ENCODE peak calls at places on chromosome 5, in seven cellular contexts. One of them, this sample, is unnamed.

GRCh38 chr5:72394688-72395087 is 74.5 kb downstream of the PTCD2 start:
- DNase-seq in activated CD4-positive, CD25-positive, alpha-beta regulatory T cell: no peak
- DNase-seq in heart left ventricle: no peak
- DNase-seq in stimulated activated CD8-positive, alpha-beta memory T cell treated with anti-CD3 and anti-CD28 coated beads, Interleukin-4, amount 100 ng/mL, for 24 hours: no peak
- DNase-seq in myocyte: no peak
- DNase-seq in T-helper 9 cell: no peak
- DNase-seq in foreskin keratinocyte: no peak
- DNase-seq in this sample: no peak

GRCh38 chr5:175847503-175847902 is 23.9 kb upstream of the CPLX2 start:
- DNase-seq in activated CD4-positive, CD25-positive, alpha-beta regulatory T cell: no peak
- DNase-seq in heart left ventricle: no peak
- DNase-seq in stimulated activated CD8-positive, alpha-beta memory T cell treated with anti-CD3 and anti-CD28 coated beads, Interleukin-4, amount 100 ng/mL, for 24 hours: no peak
- DNase-seq in myocyte: no peak
- DNase-seq in T-helper 9 cell: no peak
- DNase-seq in foreskin keratinocyte: no peak
- DNase-seq in this sample: no peak

GRCh38 chr5:6435356-6435755 is 13.3 kb upstream of the UBE2QL1 start:
- DNase-seq in activated CD4-positive, CD25-positive, alpha-beta regulatory T cell: no peak
- DNase-seq in heart left ventricle: no peak
- DNase-seq in stimulated activated CD8-positive, alpha-beta memory T cell treated with anti-CD3 and anti-CD28 coated beads, Interleukin-4, amount 100 ng/mL, for 24 hours: no peak
- DNase-seq in myocyte: peak
- DNase-seq in T-helper 9 cell: no peak
- DNase-seq in foreskin keratinocyte: no peak
- DNase-seq in this sample: no peak

GRCh38 chr5:77641397-77641943 is 3.0 kb upstream of the OTP start:
- DNase-seq in activated CD4-positive, CD25-positive, alpha-beta regulatory T cell: no peak
- DNase-seq in heart left ventricle: no peak
- DNase-seq in stimulated activated CD8-positive, alpha-beta memory T cell treated with anti-CD3 and anti-CD28 coated beads, Interleukin-4, amount 100 ng/mL, for 24 hours: no peak
- DNase-seq in myocyte: no peak
- DNase-seq in T-helper 9 cell: no peak
- DNase-seq in foreskin keratinocyte: no peak
- DNase-seq in this sample: no peak

GRCh38 chr5:7392401-7393024 is 3.4 kb upstream of the ADCY2 start:
- DNase-seq in activated CD4-positive, CD25-positive, alpha-beta regulatory T cell: no peak
- DNase-seq in heart left ventricle: no peak
- DNase-seq in stimulated activated CD8-positive, alpha-beta memory T cell treated with anti-CD3 and anti-CD28 coated beads, Interleukin-4, amount 100 ng/mL, for 24 hours: no peak
- DNase-seq in myocyte: no peak
- DNase-seq in T-helper 9 cell: no peak
- DNase-seq in foreskin keratinocyte: no peak
- DNase-seq in this sample: no peak

GRCh38 chr5:87872986-87873385 is 395.7 kb downstream of the TMEM161B start:
- DNase-seq in activated CD4-positive, CD25-positive, alpha-beta regulatory T cell: no peak
- DNase-seq in heart left ventricle: no peak
- DNase-seq in stimulated activated CD8-positive, alpha-beta memory T cell treated with anti-CD3 and anti-CD28 coated beads, Interleukin-4, amount 100 ng/mL, for 24 hours: no peak
- DNase-seq in myocyte: no peak
- DNase-seq in T-helper 9 cell: no peak
- DNase-seq in foreskin keratinocyte: no peak
- DNase-seq in this sample: no peak

GRCh38 chr5:145244788-145245187 is 590.4 kb downstream of the PRELID2 start:
- DNase-seq in activated CD4-positive, CD25-positive, alpha-beta regulatory T cell: no peak
- DNase-seq in heart left ventricle: no peak
- DNase-seq in stimulated activated CD8-positive, alpha-beta memory T cell treated with anti-CD3 and anti-CD28 coated beads, Interleukin-4, amount 100 ng/mL, for 24 hours: no peak
- DNase-seq in myocyte: peak
- DNase-seq in T-helper 9 cell: no peak
- DNase-seq in foreskin keratinocyte: peak
- DNase-seq in this sample: no peak

GRCh38 chr5:137395011-137395755 is 103.9 kb downstream of the SPOCK1 start:
- DNase-seq in activated CD4-positive, CD25-positive, alpha-beta regulatory T cell: no peak
- DNase-seq in heart left ventricle: no peak
- DNase-seq in stimulated activated CD8-positive, alpha-beta memory T cell treated with anti-CD3 and anti-CD28 coated beads, Interleukin-4, amount 100 ng/mL, for 24 hours: no peak
- DNase-seq in myocyte: peak
- DNase-seq in T-helper 9 cell: no peak
- DNase-seq in foreskin keratinocyte: peak
- DNase-seq in this sample: no peak